ENCODE peak calls at places on chromosome 16, in four cellular contexts. J is heart left ventricle, X is ovary, V is uterus. R is an unnamed sample.

GRCh38 chr16:69941251-69942098 is 9.7 kb upstream of the CLEC18A start:
- DNase-seq in X (no peak), V (no peak), J (no peak), R (no peak)

GRCh38 chr16:65119905-65120341 is 1.9 kb downstream of the CDH11 start:
- DNase-seq in V (peak), X (peak), J (no peak), R (no peak)

GRCh38 chr16:75860654-75861053 is 134.4 kb upstream of the CPHXL start:
- DNase-seq in X (no peak), J (no peak), V (no peak), R (no peak)

GRCh38 chr16:82641336-82641984 is 14.7 kb downstream of the CDH13 start:
- DNase-seq in X (no peak), J (no peak), V (no peak), R (no peak)

GRCh38 chr16:66084306-66084705 is 282.2 kb upstream of the CDH5 start:
- DNase-seq in V (no peak), J (no peak), X (no peak), R (no peak)

GRCh38 chr16:81237282-81237681 is 1.2 kb upstream of the BCO1 start:
- DNase-seq in X (no peak), V (peak), J (peak), R (peak)

GRCh38 chr16:85761866-85762265 is 11.0 kb upstream of the C16orf74 start:
- DNase-seq in V (no peak), X (no peak), J (no peak), R (no peak)

GRCh38 chr16:7268182-7268581 is 64.5 kb upstream of the RBFOX1 start:
- DNase-seq in V (no peak), J (no peak), X (no peak), R (no peak)

GRCh38 chr16:53220585-53220984 is 165.8 kb downstream of the CHD9 start:
- DNase-seq in V (no peak), J (no peak), X (no peak), R (no peak)

GRCh38 chr16:85935391-85935956 is 36.5 kb downstream of the IRF8 start:
- DNase-seq in X (no peak), V (no peak), J (no peak), R (no peak)

GRCh38 chr16:35252356-35252936 is 1793.0 kb downstream of the TP53TG3F start:
- DNase-seq in J (no peak), X (no peak), V (no peak), R (no peak)

GRCh38 chr16:31067342-31067741 is 6.7 kb downstream of the ZNF668 start:
- DNase-seq in X (no peak), J (no peak), V (no peak), R (no peak)

GRCh38 chr16:19382084-19382801 is 35.4 kb upstream of the TMC5 start:
- DNase-seq in X (no peak), J (no peak), V (no peak), R (no peak)

GRCh38 chr16:8641671-8642070 is 20.2 kb downstream of the METTL22 start:
- DNase-seq in X (no peak), J (no peak), V (no peak), R (no peak)

GRCh38 chr16:5025171-5025632 is 8.5 kb downstream of the NAGPA start:
- DNase-seq in X (peak), V (no peak), J (no peak), R (no peak)

GRCh38 chr16:12680531-12680930 is 123.2 kb downstream of the CPPED1 start:
- DNase-seq in X (no peak), J (no peak), V (no peak), R (no peak)

GRCh38 chr16:19840524-19841110 is 44.0 kb downstream of the GPRC5B start:
- DNase-seq in V (no peak), J (no peak), X (no peak), R (no peak)

GRCh38 chr16:57303910-57304168 is 19.4 kb upstream of the PLLP start:
- DNase-seq in J (peak), V (no peak), X (no peak), R (peak)

GRCh38 chr16:60310836-60311445 is 1576.8 kb upstream of the GOT2 start:
- DNase-seq in X (no peak), V (no peak), J (no peak), R (no peak)

GRCh38 chr16:27985981-27986380 is 77.5 kb downstream of the GSG1L start:
- DNase-seq in J (no peak), V (no peak), X (no peak), R (no peak)
- H3K4me3 ChIP-seq in J (no peak), V (no peak), X (no peak), R (no peak)

GRCh38 chr16:49183911-49184310 is 97.7 kb downstream of the CBLN1 start:
- DNase-seq in X (no peak), J (no peak), V (no peak), R (no peak)
- TF ChIP-seq CTCF in X (no peak), J (peak), V (no peak), R (no peak)

GRCh38 chr16:89319883-89320716 is 102.6 kb downstream of the ZNF778 start:
- DNase-seq in V (peak), X (peak), J (peak), R (no peak)
- H3K4me3 ChIP-seq in V (peak), X (peak), J (peak), R (no peak)

GRCh38 chr16:49608801-49609200 is 235.2 kb downstream of the C16orf78 start:
- DNase-seq in J (no peak), X (peak), V (no peak), R (peak)
- TF ChIP-seq CTCF in J (peak), X (no peak), V (peak), R (no peak)

GRCh38 chr16:78926723-78927200 is 673.8 kb downstream of the MAF start:
- DNase-seq in X (no peak), V (no peak), J (no peak), R (no peak)
- H3K4me3 ChIP-seq in X (no peak), V (no peak), J (no peak), R (no peak)

GRCh38 chr16:27373312-27373711 is 28.7 kb upstream of the IL21R start:
- DNase-seq in X (no peak), V (no peak), J (no peak), R (no peak)

GRCh38 chr16:27378871-27379580 is 22.9 kb upstream of the IL21R start:
- DNase-seq in J (no peak), X (no peak), V (no peak), R (no peak)

GRCh38 chr16:27377666-27378485 is 24.1 kb upstream of the IL21R start:
- DNase-seq in V (no peak), X (no peak), J (no peak), R (peak)

GRCh38 chr16:27374231-27374793 is 27.7 kb upstream of the IL21R start:
- DNase-seq in V (no peak), J (no peak), X (no peak), R (peak)

DNA sequence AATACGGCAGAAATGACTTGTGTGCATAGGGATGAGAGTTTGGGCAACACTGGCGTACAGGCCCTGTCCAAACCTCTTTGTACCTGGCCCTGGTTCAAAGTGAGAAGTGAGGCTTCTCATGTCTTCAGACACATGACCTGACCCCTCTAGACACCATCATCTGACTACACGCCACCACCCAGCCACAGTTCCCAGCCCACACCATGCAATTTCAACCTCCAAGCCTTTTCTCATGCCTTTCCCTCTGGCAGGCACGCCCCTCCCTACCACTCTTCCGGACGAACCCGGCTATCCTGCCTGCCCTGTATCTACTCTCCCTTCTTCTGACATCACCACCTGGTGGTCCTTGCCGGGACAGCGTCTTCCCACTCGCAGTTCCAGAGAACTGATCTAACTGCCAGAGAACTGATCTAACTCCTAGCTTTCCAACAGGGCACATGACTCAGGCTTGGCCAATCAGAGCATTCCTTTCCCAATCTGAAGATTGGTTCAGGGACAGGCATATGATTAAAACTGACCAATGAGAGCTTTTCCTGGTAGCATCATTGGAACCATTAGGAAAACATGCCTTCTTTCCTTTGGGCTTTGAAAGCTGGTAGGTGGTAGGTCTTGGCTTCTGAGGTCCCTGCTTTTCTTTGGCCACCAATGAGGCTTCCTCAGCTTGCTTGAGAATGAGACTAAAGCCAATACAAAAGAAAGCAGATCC is 27.0 kb upstream of the IL21R start:
- DNase-seq in V (peak), J (no peak), X (peak), R (peak)
- TF ChIP-seq CTCF in V (peak), J (peak), X (no peak), R (no peak)

DNA sequence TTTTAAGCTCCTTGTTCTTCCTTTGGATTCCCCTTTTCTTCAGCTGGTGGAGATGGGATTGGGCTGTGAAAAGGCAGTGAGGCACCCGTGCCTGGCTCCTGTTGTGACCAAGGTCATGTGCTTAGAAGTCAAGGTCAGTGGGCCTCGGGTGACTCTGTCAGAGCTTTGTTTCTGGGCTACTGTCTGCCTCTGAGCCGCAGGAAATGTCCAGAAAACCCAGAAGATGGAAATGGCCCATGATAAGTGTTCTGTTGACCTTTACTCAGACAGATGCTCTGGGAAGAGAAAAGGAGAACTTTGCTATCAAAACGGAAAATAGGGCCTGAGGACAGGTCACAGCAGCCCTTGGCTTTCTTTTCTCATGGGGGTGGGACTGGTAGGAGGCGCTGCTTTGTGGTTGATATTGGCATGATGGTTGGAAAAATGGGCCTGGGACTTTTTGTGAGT is 2.9 kb downstream of the ABCC1 start:
- DNase-seq in X (no peak), J (no peak), V (no peak), R (no peak)
- H3K4me3 ChIP-seq in X (no peak), J (peak), V (no peak), R (no peak)

GRCh38 chr16:55494994-55495421 is 13.9 kb upstream of the LPCAT2 start:
- DNase-seq in V (peak), J (no peak), X (peak), R (peak)
- TF ChIP-seq CTCF in V (peak), J (peak), X (no peak), R (no peak)

GRCh38 chr16:2212362-2213324 is 2.0 kb upstream of the BRICD5 start:
- DNase-seq in V (no peak), J (no peak), X (no peak), R (no peak)
- H3K4me3 ChIP-seq in V (no peak), J (peak), X (no peak), R (no peak)

DNA sequence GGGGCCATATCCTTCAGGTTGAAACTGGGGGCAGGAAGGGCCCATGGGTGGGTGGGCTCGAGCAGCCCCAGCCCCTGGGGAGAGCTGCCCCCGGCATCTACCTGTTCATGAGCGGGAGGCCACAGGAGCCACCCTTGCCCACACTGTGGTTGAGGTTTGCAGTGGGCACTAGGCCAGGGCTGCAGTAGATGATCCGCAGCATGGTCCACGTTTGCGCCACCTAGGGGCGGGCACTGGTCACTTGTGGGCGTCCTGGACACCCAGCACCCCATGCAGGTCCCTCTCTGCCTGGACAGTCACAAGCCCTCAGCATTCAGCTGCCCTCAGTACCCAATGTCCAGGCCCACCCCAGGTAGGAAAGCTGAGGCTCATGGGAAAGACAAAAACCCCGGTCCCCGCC is 1.8 kb upstream of the JMJD8 start:
- DNase-seq in J (no peak), X (peak), V (no peak), R (no peak)
- TF ChIP-seq CTCF in J (no peak), X (no peak), V (no peak), R (no peak)

R was measured in lower leg skin.